ENCODE peak calls at places on chromosomes 13 and 19, in seven cellular contexts. One of them, this sample, is unnamed.

GRCh38 chr19:54178581-54179261 is 5.8 kb upstream of the TMC4 start:
- DNase-seq in ecto neural progenitor cell: no peak
- DNase-seq in nephron progenitor cell: peak; percentile 62
- DNase-seq in aorta: no peak
- DNase-seq in upper lobe of right lung: no peak
- DNase-seq in activated naive CD4-positive, alpha-beta T cell treated with anti-CD3 and anti-CD28 coated beads, Interleukin-2, amount 50 U/mL, for 72 hours: no peak
- DNase-seq in T-helper 9 cell: no peak
- DNase-seq in this sample: no peak

GRCh38 chr19:5436101-5436947 is 18.9 kb upstream of the ZNRF4 start:
- DNase-seq in ecto neural progenitor cell: peak; percentile 95
- DNase-seq in nephron progenitor cell: peak; percentile 90
- DNase-seq in aorta: no peak
- DNase-seq in upper lobe of right lung: no peak
- DNase-seq in activated naive CD4-positive, alpha-beta T cell treated with anti-CD3 and anti-CD28 coated beads, Interleukin-2, amount 50 U/mL, for 72 hours: no peak
- DNase-seq in T-helper 9 cell: no peak
- DNase-seq in this sample: no peak

GRCh38 chr19:288911-289310 is 2.3 kb downstream of the PLPP2 start:
- DNase-seq in ecto neural progenitor cell: no peak
- DNase-seq in nephron progenitor cell: no peak
- DNase-seq in aorta: peak; percentile 56
- DNase-seq in upper lobe of right lung: peak; percentile 54
- DNase-seq in activated naive CD4-positive, alpha-beta T cell treated with anti-CD3 and anti-CD28 coated beads, Interleukin-2, amount 50 U/mL, for 72 hours: no peak
- DNase-seq in T-helper 9 cell: no peak
- DNase-seq in this sample: no peak

GRCh38 chr19:48353682-48354081 is 10.1 kb downstream of the TMEM143 start:
- DNase-seq in ecto neural progenitor cell: no peak
- DNase-seq in nephron progenitor cell: no peak
- DNase-seq in aorta: no peak
- DNase-seq in upper lobe of right lung: no peak
- DNase-seq in activated naive CD4-positive, alpha-beta T cell treated with anti-CD3 and anti-CD28 coated beads, Interleukin-2, amount 50 U/mL, for 72 hours: no peak
- DNase-seq in T-helper 9 cell: no peak
- DNase-seq in this sample: no peak

GRCh38 chr13:24134772-24135171 is 25.7 kb upstream of the SPATA13 start:
- DNase-seq in ecto neural progenitor cell: no peak
- DNase-seq in nephron progenitor cell: no peak
- DNase-seq in aorta: no peak
- DNase-seq in upper lobe of right lung: no peak
- DNase-seq in activated naive CD4-positive, alpha-beta T cell treated with anti-CD3 and anti-CD28 coated beads, Interleukin-2, amount 50 U/mL, for 72 hours: no peak
- DNase-seq in T-helper 9 cell: no peak
- DNase-seq in this sample: no peak

GRCh38 chr13:67119481-67119883 is 110.7 kb downstream of the PCDH9 start:
- DNase-seq in ecto neural progenitor cell: no peak
- DNase-seq in nephron progenitor cell: no peak
- DNase-seq in aorta: no peak
- DNase-seq in upper lobe of right lung: no peak
- DNase-seq in activated naive CD4-positive, alpha-beta T cell treated with anti-CD3 and anti-CD28 coated beads, Interleukin-2, amount 50 U/mL, for 72 hours: no peak
- DNase-seq in T-helper 9 cell: no peak
- DNase-seq in this sample: no peak

GRCh38 chr19:55253842-55254624 is 4.8 kb downstream of the PPP6R1 start:
- DNase-seq in ecto neural progenitor cell: no peak
- DNase-seq in nephron progenitor cell: no peak
- DNase-seq in aorta: no peak
- DNase-seq in upper lobe of right lung: peak; percentile 58
- DNase-seq in activated naive CD4-positive, alpha-beta T cell treated with anti-CD3 and anti-CD28 coated beads, Interleukin-2, amount 50 U/mL, for 72 hours: peak; percentile 74
- DNase-seq in T-helper 9 cell: peak; percentile 47
- DNase-seq in this sample: no peak

GRCh38 chr19:2561895-2562294 is 86.0 kb downstream of the GADD45B start:
- DNase-seq in ecto neural progenitor cell: no peak
- DNase-seq in nephron progenitor cell: no peak
- DNase-seq in aorta: peak; percentile 62
- DNase-seq in upper lobe of right lung: no peak
- DNase-seq in activated naive CD4-positive, alpha-beta T cell treated with anti-CD3 and anti-CD28 coated beads, Interleukin-2, amount 50 U/mL, for 72 hours: peak; percentile 84
- DNase-seq in T-helper 9 cell: peak; percentile 36
- DNase-seq in this sample: no peak

GRCh38 chr13:75050419-75051066 is 431.4 kb downstream of the TBC1D4 start:
- DNase-seq in ecto neural progenitor cell: no peak
- DNase-seq in nephron progenitor cell: no peak
- DNase-seq in aorta: no peak
- DNase-seq in upper lobe of right lung: no peak
- DNase-seq in activated naive CD4-positive, alpha-beta T cell treated with anti-CD3 and anti-CD28 coated beads, Interleukin-2, amount 50 U/mL, for 72 hours: no peak
- DNase-seq in T-helper 9 cell: no peak
- DNase-seq in this sample: no peak

GRCh38 chr13:45825124-45825650 is 26.4 kb downstream of the SIAH3 start:
- DNase-seq in ecto neural progenitor cell: no peak
- DNase-seq in nephron progenitor cell: no peak
- DNase-seq in aorta: no peak
- DNase-seq in upper lobe of right lung: no peak
- DNase-seq in activated naive CD4-positive, alpha-beta T cell treated with anti-CD3 and anti-CD28 coated beads, Interleukin-2, amount 50 U/mL, for 72 hours: no peak
- DNase-seq in T-helper 9 cell: no peak
- DNase-seq in this sample: no peak

GRCh38 chr13:44620057-44620456 is 43.9 kb upstream of the TSC22D1 start:
- DNase-seq in ecto neural progenitor cell: no peak
- DNase-seq in nephron progenitor cell: no peak
- DNase-seq in aorta: no peak
- DNase-seq in upper lobe of right lung: no peak
- DNase-seq in activated naive CD4-positive, alpha-beta T cell treated with anti-CD3 and anti-CD28 coated beads, Interleukin-2, amount 50 U/mL, for 72 hours: no peak
- DNase-seq in T-helper 9 cell: no peak
- DNase-seq in this sample: no peak

GRCh38 chr19:16660763-16661479 is at the start of gene TMEM38A:
- DNase-seq in ecto neural progenitor cell: peak; percentile 61
- DNase-seq in nephron progenitor cell: peak; percentile 60
- DNase-seq in aorta: peak; percentile 80
- DNase-seq in upper lobe of right lung: peak; percentile 78
- DNase-seq in activated naive CD4-positive, alpha-beta T cell treated with anti-CD3 and anti-CD28 coated beads, Interleukin-2, amount 50 U/mL, for 72 hours: peak; percentile 70
- DNase-seq in T-helper 9 cell: peak; percentile 38
- DNase-seq in this sample: peak; percentile 74

GRCh38 chr13:102195566-102196462 is 206.0 kb downstream of the FGF14 start:
- DNase-seq in ecto neural progenitor cell: no peak
- DNase-seq in nephron progenitor cell: no peak
- DNase-seq in aorta: no peak
- DNase-seq in upper lobe of right lung: no peak
- DNase-seq in activated naive CD4-positive, alpha-beta T cell treated with anti-CD3 and anti-CD28 coated beads, Interleukin-2, amount 50 U/mL, for 72 hours: no peak
- DNase-seq in T-helper 9 cell: no peak
- DNase-seq in this sample: no peak

GRCh38 chr13:87680298-87680697 is 9.1 kb downstream of the SLITRK5 start:
- DNase-seq in ecto neural progenitor cell: no peak
- DNase-seq in nephron progenitor cell: no peak
- DNase-seq in aorta: no peak
- DNase-seq in upper lobe of right lung: no peak
- DNase-seq in activated naive CD4-positive, alpha-beta T cell treated with anti-CD3 and anti-CD28 coated beads, Interleukin-2, amount 50 U/mL, for 72 hours: no peak
- DNase-seq in T-helper 9 cell: no peak
- DNase-seq in this sample: no peak

GRCh38 chr13:44816701-44817684 is 172.3 kb downstream of the NUFIP1 start:
- DNase-seq in ecto neural progenitor cell: no peak
- DNase-seq in nephron progenitor cell: no peak
- DNase-seq in aorta: no peak
- DNase-seq in upper lobe of right lung: no peak
- DNase-seq in activated naive CD4-positive, alpha-beta T cell treated with anti-CD3 and anti-CD28 coated beads, Interleukin-2, amount 50 U/mL, for 72 hours: no peak
- DNase-seq in T-helper 9 cell: no peak
- DNase-seq in this sample: no peak

GRCh38 chr19:32415246-32415645 is 9.7 kb downstream of the DPY19L3 start:
- DNase-seq in ecto neural progenitor cell: no peak
- DNase-seq in nephron progenitor cell: no peak
- DNase-seq in aorta: no peak
- DNase-seq in upper lobe of right lung: no peak
- DNase-seq in activated naive CD4-positive, alpha-beta T cell treated with anti-CD3 and anti-CD28 coated beads, Interleukin-2, amount 50 U/mL, for 72 hours: no peak
- DNase-seq in T-helper 9 cell: no peak
- DNase-seq in this sample: no peak

GRCh38 chr13:99857738-99858137 is 113.8 kb downstream of the ZIC5 start:
- DNase-seq in ecto neural progenitor cell: no peak
- DNase-seq in nephron progenitor cell: no peak
- DNase-seq in aorta: no peak
- DNase-seq in upper lobe of right lung: no peak
- DNase-seq in activated naive CD4-positive, alpha-beta T cell treated with anti-CD3 and anti-CD28 coated beads, Interleukin-2, amount 50 U/mL, for 72 hours: no peak
- DNase-seq in T-helper 9 cell: no peak
- DNase-seq in this sample: no peak

GRCh38 chr13:99346328-99347070 is 39.3 kb upstream of the GPR183 start:
- DNase-seq in ecto neural progenitor cell: no peak
- DNase-seq in nephron progenitor cell: no peak
- DNase-seq in aorta: no peak
- DNase-seq in upper lobe of right lung: no peak
- DNase-seq in activated naive CD4-positive, alpha-beta T cell treated with anti-CD3 and anti-CD28 coated beads, Interleukin-2, amount 50 U/mL, for 72 hours: no peak
- DNase-seq in T-helper 9 cell: no peak
- DNase-seq in this sample: no peak

GRCh38 chr13:44299142-44299541 is 74.5 kb upstream of the SERP2 start:
- DNase-seq in ecto neural progenitor cell: no peak
- DNase-seq in nephron progenitor cell: no peak
- DNase-seq in aorta: no peak
- DNase-seq in upper lobe of right lung: no peak
- DNase-seq in activated naive CD4-positive, alpha-beta T cell treated with anti-CD3 and anti-CD28 coated beads, Interleukin-2, amount 50 U/mL, for 72 hours: no peak
- DNase-seq in T-helper 9 cell: no peak
- DNase-seq in this sample: no peak

GRCh38 chr13:109738298-109738746 is 48.1 kb downstream of the IRS2 start:
- DNase-seq in ecto neural progenitor cell: no peak
- DNase-seq in nephron progenitor cell: no peak
- DNase-seq in aorta: no peak
- DNase-seq in upper lobe of right lung: no peak
- DNase-seq in activated naive CD4-positive, alpha-beta T cell treated with anti-CD3 and anti-CD28 coated beads, Interleukin-2, amount 50 U/mL, for 72 hours: no peak
- DNase-seq in T-helper 9 cell: no peak
- DNase-seq in this sample: no peak

GRCh38 chr13:103815619-103816018 is 749.4 kb upstream of the SLC10A2 start:
- DNase-seq in ecto neural progenitor cell: no peak
- DNase-seq in nephron progenitor cell: no peak
- DNase-seq in aorta: no peak
- DNase-seq in upper lobe of right lung: no peak
- DNase-seq in activated naive CD4-positive, alpha-beta T cell treated with anti-CD3 and anti-CD28 coated beads, Interleukin-2, amount 50 U/mL, for 72 hours: no peak
- DNase-seq in T-helper 9 cell: no peak
- DNase-seq in this sample: no peak

GRCh38 chr19:55460670-55461258 is 678 bp downstream of the ISOC2 start:
- DNase-seq in ecto neural progenitor cell: peak; percentile 88
- DNase-seq in nephron progenitor cell: peak; percentile 89
- DNase-seq in aorta: peak; percentile 93
- DNase-seq in upper lobe of right lung: peak; percentile 84
- DNase-seq in activated naive CD4-positive, alpha-beta T cell treated with anti-CD3 and anti-CD28 coated beads, Interleukin-2, amount 50 U/mL, for 72 hours: no peak
- DNase-seq in T-helper 9 cell: no peak
- DNase-seq in this sample: peak; percentile 92

This sample was measured in suprapubic skin.